ENCODE peak calls at places on chromosomes 3 and 15, in six cellular contexts. One of them, this sample, is unnamed. For H3K36me3, the result is how much of the 10 kb centered on the place peaks cover.

GRCh38 chr3:114770874-114771273 is 376.2 kb downstream of the ZBTB20 start:
- DNase-seq in ovary: no peak
- DNase-seq in transverse colon: no peak
- DNase-seq in right lobe of liver: no peak
- DNase-seq in esophagus muscularis mucosa: no peak
- DNase-seq in stomach: no peak
- DNase-seq in this sample: no peak

GRCh38 chr3:194689493-194689901 is 3.8 kb downstream of the FAM43A start:
- DNase-seq in right lobe of liver: no peak
- DNase-seq in ovary: no peak
- DNase-seq in stomach: peak
- DNase-seq in transverse colon: no peak
- DNase-seq in esophagus muscularis mucosa: no peak
- DNase-seq in this sample: no peak

GRCh38 chr3:187841552-187841951 is 96.3 kb upstream of the BCL6 start:
- DNase-seq in stomach: no peak
- DNase-seq in ovary: no peak
- DNase-seq in right lobe of liver: no peak
- DNase-seq in transverse colon: no peak
- DNase-seq in esophagus muscularis mucosa: peak
- DNase-seq in this sample: peak

GRCh38 chr3:155130001-155130400 is 49.9 kb downstream of the MME start:
- DNase-seq in stomach: no peak
- DNase-seq in right lobe of liver: no peak
- DNase-seq in transverse colon: no peak
- DNase-seq in esophagus muscularis mucosa: no peak
- DNase-seq in ovary: no peak
- DNase-seq in this sample: no peak

GRCh38 chr3:52606373-52607085 is 70.1 kb downstream of the UQCC5 start:
- DNase-seq in transverse colon: peak
- DNase-seq in ovary: no peak
- DNase-seq in stomach: peak
- DNase-seq in right lobe of liver: peak
- DNase-seq in esophagus muscularis mucosa: no peak
- DNase-seq in this sample: peak

GRCh38 chr3:183018416-183019192 is 38.3 kb upstream of the DCUN1D1 start:
- DNase-seq in transverse colon: no peak
- DNase-seq in ovary: no peak
- DNase-seq in right lobe of liver: no peak
- DNase-seq in stomach: no peak
- DNase-seq in esophagus muscularis mucosa: no peak
- DNase-seq in this sample: no peak

GRCh38 chr3:117045143-117045542 is 335.6 kb downstream of the TUSC7 start:
- DNase-seq in esophagus muscularis mucosa: no peak
- DNase-seq in transverse colon: peak
- DNase-seq in right lobe of liver: no peak
- DNase-seq in stomach: no peak
- DNase-seq in ovary: no peak
- DNase-seq in this sample: peak

GRCh38 chr15:63763476-63764123 is 70.1 kb downstream of the HERC1 start:
- DNase-seq in ovary: no peak
- DNase-seq in esophagus muscularis mucosa: no peak
- DNase-seq in right lobe of liver: no peak
- DNase-seq in stomach: no peak
- DNase-seq in transverse colon: no peak
- DNase-seq in this sample: no peak

GRCh38 chr15:41286665-41287333 is 45.6 kb downstream of the OIP5 start:
- DNase-seq in stomach: no peak
- DNase-seq in right lobe of liver: no peak
- DNase-seq in esophagus muscularis mucosa: no peak
- DNase-seq in ovary: no peak
- DNase-seq in transverse colon: no peak
- DNase-seq in this sample: peak

GRCh38 chr15:31488437-31489204 is 162.0 kb downstream of the KLF13 start:
- DNase-seq in ovary: no peak
- DNase-seq in esophagus muscularis mucosa: peak
- DNase-seq in transverse colon: peak
- DNase-seq in stomach: peak
- DNase-seq in right lobe of liver: peak
- DNase-seq in this sample: peak

GRCh38 chr3:156107504-156107903 is 12.9 kb upstream of the KCNAB1 start:
- DNase-seq in ovary: no peak
- DNase-seq in esophagus muscularis mucosa: peak
- DNase-seq in transverse colon: no peak
- DNase-seq in right lobe of liver: no peak
- DNase-seq in stomach: no peak
- DNase-seq in this sample: no peak

GRCh38 chr3:159234306-159234705 is 432.5 kb downstream of the MFSD1 start:
- DNase-seq in stomach: no peak
- DNase-seq in right lobe of liver: no peak
- DNase-seq in ovary: no peak
- DNase-seq in transverse colon: no peak
- DNase-seq in esophagus muscularis mucosa: no peak
- DNase-seq in this sample: no peak

GRCh38 chr3:168544097-168544957 is 448.6 kb upstream of the GOLIM4 start:
- DNase-seq in ovary: no peak
- DNase-seq in right lobe of liver: no peak
- DNase-seq in esophagus muscularis mucosa: no peak
- DNase-seq in stomach: no peak
- DNase-seq in transverse colon: no peak
- DNase-seq in this sample: no peak
- TF ChIP-seq CTCF in ovary: no peak
- TF ChIP-seq CTCF in right lobe of liver: no peak
- TF ChIP-seq CTCF in esophagus muscularis mucosa: no peak
- TF ChIP-seq CTCF in stomach: no peak
- TF ChIP-seq CTCF in transverse colon: no peak
- TF ChIP-seq CTCF in this sample: no peak

DNA sequence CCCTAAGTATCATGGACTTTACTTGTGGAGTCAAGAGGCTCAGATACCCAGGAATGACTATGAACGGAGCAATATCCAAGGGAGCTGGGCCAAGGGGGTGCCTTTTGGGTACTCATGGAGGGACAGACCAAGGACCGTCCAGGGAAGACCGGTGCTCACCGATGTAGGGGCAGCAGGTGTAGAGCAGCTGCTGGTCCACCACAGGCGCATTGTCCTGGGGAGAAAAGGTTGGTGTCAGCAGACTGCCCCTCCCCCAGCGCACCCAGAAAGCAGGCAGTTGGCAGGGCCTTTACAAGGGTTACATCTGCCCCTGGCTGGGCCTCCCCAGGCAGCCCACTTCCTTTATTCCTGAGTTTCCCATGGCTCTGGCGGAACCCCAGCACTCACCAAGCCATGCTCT is 7.5 kb downstream of the CDAN1 start:
- DNase-seq in right lobe of liver: no peak
- DNase-seq in esophagus muscularis mucosa: no peak
- DNase-seq in stomach: no peak
- DNase-seq in transverse colon: no peak
- DNase-seq in ovary: no peak
- DNase-seq in this sample: no peak
- H3K36me3 ChIP-seq in right lobe of liver: half or more
- H3K36me3 ChIP-seq in esophagus muscularis mucosa: half or more
- H3K36me3 ChIP-seq in stomach: half or more
- H3K36me3 ChIP-seq in transverse colon: under half
- H3K36me3 ChIP-seq in ovary: under half
- H3K36me3 ChIP-seq in this sample: under half

DNA sequence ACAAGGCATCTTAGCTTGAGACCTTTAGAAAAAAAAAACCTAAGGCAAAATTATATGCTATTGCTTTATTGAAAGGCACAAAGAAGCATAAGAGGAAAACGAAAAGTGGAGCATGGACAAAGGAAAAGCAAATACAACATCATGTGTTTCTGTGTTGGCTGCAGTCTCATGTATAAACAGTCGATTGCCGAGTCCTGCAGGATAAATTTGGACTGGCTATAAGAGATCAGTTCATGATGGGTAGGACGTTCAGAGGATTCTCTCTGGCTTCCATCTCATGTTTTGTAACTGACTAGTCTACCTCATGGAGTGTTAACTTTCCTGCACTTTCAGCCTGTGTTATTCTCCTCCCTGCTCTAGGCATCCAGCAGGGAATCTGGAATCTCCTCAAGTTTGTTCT is 21.9 kb upstream of the CCDC50 start:
- DNase-seq in ovary: no peak
- DNase-seq in esophagus muscularis mucosa: no peak
- DNase-seq in right lobe of liver: no peak
- DNase-seq in transverse colon: no peak
- DNase-seq in stomach: no peak
- DNase-seq in this sample: no peak
- TF ChIP-seq POLR2A in ovary: no peak
- TF ChIP-seq POLR2A in esophagus muscularis mucosa: no peak
- TF ChIP-seq POLR2A in right lobe of liver: no peak
- TF ChIP-seq POLR2A in transverse colon: no peak
- TF ChIP-seq POLR2A in stomach: no peak
- TF ChIP-seq POLR2A in this sample: no peak

GRCh38 chr3:50319872-50320625 is 2.5 kb downstream of the HYAL2 start:
- DNase-seq in right lobe of liver: no peak
- DNase-seq in esophagus muscularis mucosa: no peak
- DNase-seq in stomach: no peak
- DNase-seq in transverse colon: no peak
- DNase-seq in ovary: peak
- DNase-seq in this sample: no peak
- TF ChIP-seq CTCF in right lobe of liver: no peak
- TF ChIP-seq CTCF in esophagus muscularis mucosa: no peak
- TF ChIP-seq CTCF in stomach: no peak
- TF ChIP-seq CTCF in transverse colon: no peak
- TF ChIP-seq CTCF in ovary: no peak
- TF ChIP-seq CTCF in this sample: no peak

GRCh38 chr15:90460142-90460824 is 69.4 kb upstream of the CRTC3 start:
- DNase-seq in ovary: no peak
- DNase-seq in right lobe of liver: no peak
- DNase-seq in transverse colon: no peak
- DNase-seq in stomach: no peak
- DNase-seq in esophagus muscularis mucosa: no peak
- DNase-seq in this sample: no peak
- H3K36me3 ChIP-seq in ovary: under half
- H3K36me3 ChIP-seq in right lobe of liver: under half
- H3K36me3 ChIP-seq in transverse colon: under half
- H3K36me3 ChIP-seq in stomach: half or more
- H3K36me3 ChIP-seq in esophagus muscularis mucosa: under half
- H3K36me3 ChIP-seq in this sample: under half

GRCh38 chr3:169812844-169813677 is at the start of the genes LRRC34 and LRRIQ4:
- DNase-seq in esophagus muscularis mucosa: no peak
- DNase-seq in ovary: peak
- DNase-seq in stomach: peak
- DNase-seq in transverse colon: peak
- DNase-seq in right lobe of liver: peak
- DNase-seq in this sample: peak
- TF ChIP-seq POLR2A in esophagus muscularis mucosa: no peak
- TF ChIP-seq POLR2A in ovary: no peak
- TF ChIP-seq POLR2A in stomach: no peak
- TF ChIP-seq POLR2A in transverse colon: no peak
- TF ChIP-seq POLR2A in right lobe of liver: no peak
- TF ChIP-seq POLR2A in this sample: no peak

This sample was measured in adrenal gland.